ENCODE peak calls at places on chromosomes 11 and 22, in eight cellular contexts. A is prostate gland; U is RWPE1; B is heart right ventricle; E is MM.1S; M is CD8-positive, alpha-beta T cell; S is OCI-LY7; N is MCF 10A. T is an unnamed sample.

GRCh38 chr11:115737875-115738274 is 233.7 kb upstream of the CADM1 start:
- DNase-seq in B (no peak), N (no peak), M (no peak), S (no peak), U (no peak), A (no peak), E (no peak), T (no peak)

GRCh38 chr11:800473-800872 is 2.4 kb upstream of the SLC25A22 start:
- DNase-seq in E (no peak), N (no peak), B (no peak), S (no peak), M (no peak), A (no peak), U (no peak), T (no peak)

GRCh38 chr11:96134622-96135021 is 208.4 kb downstream of the MAML2 start:
- DNase-seq in A (no peak), N (no peak), B (no peak), E (no peak), U (no peak), S (no peak), M (no peak), T (no peak)

GRCh38 chr22:42344391-42344861 is 74.0 kb upstream of the TCF20 start:
- DNase-seq in B (no peak), U (no peak), E (no peak), S (no peak), M (no peak), A (peak), N (no peak), T (no peak)

GRCh38 chr11:63958013-63958412 is 16.4 kb upstream of the COX8A start:
- DNase-seq in M (no peak), A (no peak), N (no peak), S (no peak), E (no peak), B (no peak), U (no peak), T (no peak)

GRCh38 chr11:126764221-126764620 is 236.3 kb downstream of the KIRREL3 start:
- DNase-seq in N (peak), B (no peak), E (no peak), M (no peak), U (no peak), A (no peak), S (no peak), T (no peak)

GRCh38 chr11:46112961-46113617 is 8.2 kb downstream of the PHF21A start:
- DNase-seq in E (peak), N (peak), B (peak), U (peak), M (peak), A (peak), S (peak), T (no peak)

GRCh38 chr11:121839821-121840220 is 276.2 kb downstream of the BLID start:
- DNase-seq in N (no peak), A (no peak), S (no peak), B (no peak), M (no peak), U (no peak), E (no peak), T (no peak)

GRCh38 chr22:24599514-24599913 is 3.5 kb upstream of the GGT1 start:
- DNase-seq in E (no peak), A (no peak), N (no peak), S (no peak), M (no peak), U (no peak), B (no peak), T (no peak)

DNA sequence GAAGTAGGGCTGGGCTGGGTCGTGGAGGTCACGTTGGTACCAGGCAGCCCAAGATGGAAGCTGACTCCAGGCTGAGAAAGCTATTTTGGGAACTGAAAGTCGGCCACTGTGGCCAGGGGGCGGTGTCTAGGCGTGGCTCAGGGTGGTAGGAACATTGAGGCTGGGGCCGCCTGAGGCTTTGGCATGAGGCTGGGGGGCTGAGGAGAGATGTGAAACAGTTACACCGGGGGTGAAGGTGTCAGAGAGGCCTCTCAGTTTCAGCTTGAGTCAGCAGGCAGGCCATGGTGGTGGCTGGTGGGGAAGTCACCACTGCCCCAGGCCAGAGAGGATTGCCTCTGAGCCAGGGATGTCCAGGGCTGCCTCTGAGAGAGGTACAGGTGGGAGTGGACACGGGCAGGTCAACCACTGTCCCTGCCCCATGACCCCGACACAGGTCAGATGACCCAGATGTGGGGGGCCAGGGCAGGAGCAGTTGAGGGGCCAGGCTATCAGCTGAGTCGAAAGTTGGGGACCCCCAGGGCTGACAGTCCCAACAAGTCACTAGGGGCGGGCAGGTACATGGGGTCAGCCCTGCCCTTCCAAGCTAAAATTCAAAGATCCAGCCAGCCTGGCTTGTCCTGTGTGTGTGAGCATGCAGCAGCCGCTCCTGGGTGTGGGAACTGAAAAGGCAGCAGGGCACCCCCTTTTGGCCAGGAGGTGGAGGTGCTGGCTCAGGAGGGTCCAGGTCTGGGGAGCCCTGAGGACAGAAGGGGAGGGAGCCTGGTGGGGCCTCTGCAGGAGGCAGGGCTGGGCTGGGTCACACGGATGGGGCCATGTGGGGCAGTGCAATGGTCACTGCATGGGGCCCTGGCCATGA is 7.2 kb downstream of the KCNK7 start:
- DNase-seq in N (peak), M (peak), B (peak), S (peak), U (no peak), A (peak), E (peak), T (peak)
- TF ChIP-seq CTCF in N (peak), M (peak), B (peak), S (peak), U (no peak), A (no peak), E (peak), T (peak)

GRCh38 chr11:83175815-83176214 is 17.7 kb upstream of the ANKRD42 start:
- DNase-seq in E (no peak), A (no peak), B (no peak), M (no peak), N (no peak), U (no peak), S (no peak), T (no peak)

GRCh38 chr11:83168756-83169155 is 11.8 kb downstream of the PCF11 start:
- DNase-seq in S (no peak), N (no peak), E (no peak), M (no peak), A (no peak), U (no peak), B (no peak), T (no peak)

GRCh38 chr11:83174008-83174407 is 17.1 kb downstream of the PCF11 start:
- DNase-seq in S (no peak), E (peak), M (no peak), A (no peak), B (no peak), N (no peak), U (no peak), T (peak)

GRCh38 chr11:83172551-83172950 is 15.6 kb downstream of the PCF11 start:
- DNase-seq in A (no peak), M (no peak), B (no peak), N (no peak), E (no peak), U (no peak), S (no peak), T (no peak)
- TF ChIP-seq CTCF in A (no peak), M (no peak), B (no peak), N (no peak), E (no peak), U (no peak), S (no peak), T (no peak)

GRCh38 chr22:44678980-44679647 is 22.9 kb upstream of the PRR5 start:
- DNase-seq in S (no peak), A (no peak), N (no peak), M (no peak), E (no peak), U (no peak), B (no peak), T (no peak)

GRCh38 chr22:44680058-44680457 is 21.9 kb upstream of the PRR5 start:
- DNase-seq in E (no peak), B (no peak), U (no peak), M (no peak), N (no peak), A (no peak), S (no peak), T (no peak)

GRCh38 chr22:44678245-44678979 is 23.6 kb upstream of the PRR5 start:
- DNase-seq in M (no peak), S (no peak), B (no peak), E (no peak), N (no peak), A (no peak), U (no peak), T (no peak)

GRCh38 chr22:44676441-44677298 is 25.3 kb upstream of the PRR5 start:
- DNase-seq in A (no peak), M (no peak), U (no peak), E (no peak), S (no peak), B (no peak), N (no peak), T (no peak)

GRCh38 chr22:44677299-44678244 is 24.4 kb upstream of the PRR5 start:
- DNase-seq in U (no peak), A (no peak), B (no peak), S (no peak), E (no peak), N (no peak), M (no peak), T (no peak)
- TF ChIP-seq CTCF in U (no peak), A (no peak), B (no peak), S (no peak), E (no peak), N (no peak), M (no peak), T (no peak)

GRCh38 chr22:30267382-30268302 is 991 bp upstream of the OSM start:
- DNase-seq in U (no peak), M (peak), S (no peak), N (no peak), B (no peak), A (no peak), E (no peak), T (peak)
- TF ChIP-seq CTCF in U (no peak), M (no peak), S (no peak), N (no peak), B (no peak), A (no peak), E (no peak), T (no peak)

DNA sequence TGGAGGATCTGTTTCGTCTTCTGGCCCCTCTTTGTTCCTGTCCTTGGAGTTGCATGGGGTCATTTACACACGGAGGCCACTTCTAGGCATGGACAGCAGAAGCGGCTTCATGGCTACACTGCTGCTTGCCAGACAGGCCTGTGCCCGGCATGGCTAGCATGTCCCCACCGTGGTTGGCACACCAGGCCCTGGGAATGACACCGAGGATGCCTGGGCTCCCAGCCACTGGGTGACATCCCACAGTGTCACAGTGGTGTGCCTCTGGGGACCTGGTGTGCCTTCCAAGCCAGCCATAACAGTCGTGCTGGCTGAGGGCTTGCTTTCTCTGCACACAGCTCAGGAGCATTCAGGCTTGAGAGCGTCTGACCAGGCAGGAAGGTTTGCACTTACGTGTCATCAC is 910.1 kb downstream of the TBC1D22A start:
- DNase-seq in A (no peak), N (no peak), S (no peak), M (no peak), E (no peak), B (no peak), U (no peak), T (no peak)
- TF ChIP-seq CTCF in A (no peak), N (no peak), S (no peak), M (no peak), E (no peak), B (no peak), U (no peak), T (no peak)

DNA sequence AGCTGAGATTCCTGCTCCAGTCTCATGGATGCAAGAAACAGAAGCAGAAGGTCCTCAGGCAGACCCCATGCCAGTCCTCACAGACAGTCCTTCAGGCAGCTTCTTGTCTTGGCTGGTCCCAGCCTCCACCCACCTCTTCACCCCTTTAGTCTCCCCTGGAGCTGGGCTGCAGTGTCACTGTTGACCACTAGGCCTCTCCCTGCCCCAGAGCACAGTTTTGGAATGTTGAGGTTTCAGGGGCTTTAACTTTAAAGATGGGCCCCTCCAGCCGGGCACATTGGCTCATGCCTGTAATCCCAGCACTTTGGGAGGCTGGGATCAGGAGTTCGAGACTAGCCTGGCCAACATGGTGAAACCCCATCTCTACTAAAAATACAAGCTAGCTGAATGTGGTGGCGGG is 39.5 kb upstream of the GCAT start:
- DNase-seq in A (no peak), N (no peak), B (no peak), U (no peak), M (no peak), E (no peak), S (no peak), T (no peak)
- TF ChIP-seq CTCF in A (no peak), N (no peak), B (no peak), U (no peak), M (no peak), E (peak), S (peak), T (no peak)

GRCh38 chr11:131829725-131830124 is 459.3 kb downstream of the NTM start:
- DNase-seq in B (no peak), A (no peak), S (no peak), N (no peak), E (no peak), M (no peak), U (no peak), T (no peak)

GRCh38 chr11:131819845-131820244 is 449.4 kb downstream of the NTM start:
- DNase-seq in S (no peak), A (no peak), E (no peak), U (no peak), B (no peak), M (no peak), N (no peak), T (no peak)

GRCh38 chr11:131827440-131827839 is 457.0 kb downstream of the NTM start:
- DNase-seq in A (no peak), S (no peak), B (no peak), M (no peak), U (no peak), E (no peak), N (no peak), T (no peak)

GRCh38 chr11:131824766-131825165 is 454.4 kb downstream of the NTM start:
- DNase-seq in S (no peak), N (no peak), E (no peak), U (no peak), M (no peak), B (no peak), A (no peak), T (no peak)

GRCh38 chr11:131823772-131824171 is 453.4 kb downstream of the NTM start:
- DNase-seq in E (no peak), M (no peak), B (no peak), S (no peak), N (no peak), U (no peak), A (no peak), T (no peak)
- TF ChIP-seq CTCF in E (no peak), M (no peak), B (no peak), S (no peak), N (no peak), U (no peak), A (no peak), T (no peak)

T was measured in GM13976.